ENCODE peak calls at places on chromosome 17, in six cellular contexts. Q, M, F, K, U and S are unnamed samples.

GRCh38 chr17:31388770-31389672 is 2.5 kb upstream of the RAB11FIP4 start:
- DNase-seq in M (peak; percentile 87), F (no peak), K (no peak), Q (peak; percentile 68), U (peak; percentile 45), S (peak; percentile 76)

GRCh38 chr17:79002796-79003593 is 6.6 kb downstream of the CANT1 start:
- DNase-seq in Q (no peak), U (no peak), F (no peak), K (no peak), M (no peak), S (no peak)

GRCh38 chr17:44782349-44782850 is 23.6 kb downstream of the ADAM11 start:
- DNase-seq in K (no peak), M (no peak), Q (no peak), F (no peak), U (no peak), S (no peak)

GRCh38 chr17:71942626-71943025 is 178.2 kb upstream of the SOX9 start:
- DNase-seq in Q (no peak), F (no peak), U (no peak), M (no peak), K (no peak), S (no peak)

GRCh38 chr17:50817142-50817751 is 18.1 kb upstream of the WFIKKN2 start:
- DNase-seq in F (no peak), K (no peak), U (peak; percentile 71), Q (peak; percentile 55), M (peak; percentile 82), S (peak; percentile 71)

GRCh38 chr17:32719702-32720101 is 157.2 kb downstream of the MYO1D start:
- DNase-seq in M (no peak), Q (no peak), F (no peak), K (no peak), U (no peak), S (no peak)

GRCh38 chr17:58508341-58509067 is 5.9 kb downstream of the MTMR4 start:
- DNase-seq in Q (no peak), U (no peak), M (no peak), F (no peak), K (no peak), S (no peak)

GRCh38 chr17:58344047-58344790 is 7.8 kb downstream of the SUPT4H1 start:
- DNase-seq in Q (no peak), F (no peak), M (no peak), U (no peak), K (peak; percentile 98), S (no peak)

GRCh38 chr17:68777856-68778694 is 176.9 kb upstream of the FAM20A start:
- DNase-seq in Q (no peak), K (no peak), M (no peak), F (peak; percentile 81), U (no peak), S (no peak)

GRCh38 chr17:32102697-32103096 is 39.6 kb upstream of the RHOT1 start:
- DNase-seq in F (no peak), Q (no peak), M (peak; percentile 26), K (no peak), U (no peak), S (no peak)

GRCh38 chr17:39402890-39403605 is 1.6 kb upstream of the FBXL20 start:
- DNase-seq in Q (peak; percentile 16), K (no peak), U (no peak), M (no peak), F (no peak), S (peak; percentile 21)
- TF ChIP-seq CREB1 in Q (no peak), K (no peak), U (no peak), M (no peak), F (no peak), S (no peak)

GRCh38 chr17:43169561-43170139 is 1.4 kb upstream of the NBR1 start:
- DNase-seq in F (peak; percentile 84), U (peak; percentile 51), Q (peak; percentile 36), K (no peak), M (no peak), S (peak; percentile 57)
- TF ChIP-seq CREB1 in F (no peak), U (no peak), Q (no peak), K (no peak), M (no peak), S (no peak)

GRCh38 chr17:61260061-61260797 is 139.4 kb upstream of the TBX2 start:
- DNase-seq in U (no peak), M (no peak), Q (no peak), K (no peak), F (no peak), S (no peak)

GRCh38 chr17:61255609-61256008 is 144.0 kb upstream of the TBX2 start:
- DNase-seq in M (no peak), U (no peak), F (no peak), K (no peak), Q (no peak), S (no peak)

GRCh38 chr17:61259360-61259759 is 140.3 kb upstream of the TBX2 start:
- DNase-seq in U (no peak), Q (no peak), M (no peak), K (no peak), F (no peak), S (no peak)

GRCh38 chr17:61265397-61265796 is 134.2 kb upstream of the TBX2 start:
- DNase-seq in M (no peak), F (no peak), U (no peak), Q (no peak), K (no peak), S (no peak)

DNA sequence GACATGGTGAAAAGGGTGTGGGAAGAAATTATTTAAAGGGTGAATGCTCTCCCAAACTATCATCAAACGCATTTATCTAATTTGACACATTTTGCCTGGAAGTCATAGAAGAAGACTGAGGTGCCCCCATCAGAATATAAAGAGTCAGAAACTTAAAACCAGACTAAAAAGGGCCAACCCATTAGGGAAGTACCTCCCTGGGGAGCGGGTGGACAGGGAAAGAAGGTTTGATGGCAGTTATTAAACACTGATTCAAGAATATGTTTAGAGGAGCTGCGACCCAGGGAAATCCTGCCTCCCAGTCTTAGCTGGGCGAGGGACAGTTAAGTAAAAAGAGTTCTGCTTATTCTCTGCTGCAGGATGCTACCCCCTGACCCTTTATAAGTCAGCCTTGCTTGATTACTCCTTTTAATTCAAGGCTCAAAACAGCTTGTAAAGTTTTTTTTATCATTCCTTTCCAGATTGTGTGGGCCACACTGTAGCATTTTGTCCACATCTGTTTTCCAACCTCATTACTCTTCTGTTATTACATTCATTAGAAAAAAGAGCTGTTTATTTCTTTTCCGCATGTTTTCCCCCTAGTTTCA is 138.5 kb upstream of the TBX2 start:
- DNase-seq in U (no peak), K (no peak), M (no peak), F (no peak), Q (no peak), S (no peak)
- TF ChIP-seq CREB1 in U (no peak), K (no peak), M (no peak), F (no peak), Q (no peak), S (no peak)

GRCh38 chr17:13957636-13958035 is 111.7 kb upstream of the COX10 start:
- DNase-seq in M (no peak), F (no peak), Q (no peak), U (no peak), K (no peak), S (no peak)
- TF ChIP-seq CREB1 in M (no peak), F (no peak), Q (no peak), U (no peak), K (no peak), S (no peak)

DNA sequence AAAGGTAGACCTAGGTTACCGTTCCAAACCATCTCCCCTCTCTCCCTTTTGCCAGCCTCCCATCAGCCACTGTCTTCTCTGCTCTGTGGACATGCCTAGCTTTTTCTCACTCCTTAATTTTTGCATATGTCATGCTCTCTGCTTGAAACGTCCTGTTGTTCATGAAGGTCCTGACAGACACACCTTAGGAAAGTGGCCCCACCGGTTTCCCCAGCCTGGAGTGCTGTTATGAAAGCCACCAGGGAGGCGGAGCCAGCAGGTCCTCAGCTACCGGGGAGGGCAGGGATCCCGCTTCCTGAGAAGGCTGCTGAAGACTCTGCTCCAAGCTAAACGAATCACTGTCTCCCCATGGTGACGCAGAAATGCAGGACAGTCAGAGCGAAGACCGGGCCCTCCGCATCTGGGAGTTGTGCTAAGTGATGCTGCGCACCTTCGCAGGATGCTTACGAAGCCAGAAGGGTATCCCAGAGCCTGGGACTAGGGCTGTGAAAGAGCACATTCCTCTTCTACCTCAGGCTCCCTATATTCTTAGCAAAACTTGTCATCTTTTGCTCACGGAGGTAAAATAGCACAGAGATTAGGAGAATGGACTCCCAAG is 2.3 kb upstream of the SLC16A11 start:
- DNase-seq in U (no peak), K (no peak), M (peak; percentile 72), F (peak; percentile 54), Q (peak; percentile 65), S (peak; percentile 72)
- TF ChIP-seq CREB1 in U (no peak), K (no peak), M (no peak), F (no peak), Q (no peak), S (no peak)